ENCODE peak calls at places on chromosomes 2 and 18, in ten cellular contexts. One of them, this sample, is unnamed.

GRCh38 chr18:78739115-78739514 is 240.5 kb upstream of the SALL3 start:
- DNase-seq in H7: no peak
- DNase-seq in brain microvascular endothelial cell: no peak
- DNase-seq in CD8-positive, alpha-beta T cell: no peak
- DNase-seq in ovary: no peak
- DNase-seq in adrenal gland: no peak
- DNase-seq in K562: no peak
- DNase-seq in CD4-positive, alpha-beta memory T cell: no peak
- DNase-seq in prostate gland: no peak
- DNase-seq in spleen: peak; percentile 35
- DNase-seq in this sample: no peak

GRCh38 chr18:56062931-56063330 is 474.9 kb upstream of the TCF4 start:
- DNase-seq in H7: no peak
- DNase-seq in brain microvascular endothelial cell: no peak
- DNase-seq in CD8-positive, alpha-beta T cell: no peak
- DNase-seq in ovary: no peak
- DNase-seq in adrenal gland: no peak
- DNase-seq in K562: no peak
- DNase-seq in CD4-positive, alpha-beta memory T cell: no peak
- DNase-seq in prostate gland: no peak
- DNase-seq in spleen: no peak
- DNase-seq in this sample: no peak

GRCh38 chr2:136985044-136985443 is 219.7 kb downstream of the THSD7B start:
- DNase-seq in H7: no peak
- DNase-seq in brain microvascular endothelial cell: no peak
- DNase-seq in CD8-positive, alpha-beta T cell: no peak
- DNase-seq in ovary: no peak
- DNase-seq in adrenal gland: no peak
- DNase-seq in K562: no peak
- DNase-seq in CD4-positive, alpha-beta memory T cell: no peak
- DNase-seq in prostate gland: no peak
- DNase-seq in spleen: no peak
- DNase-seq in this sample: no peak

GRCh38 chr2:45707034-45707433 is 55.6 kb downstream of the PRKCE start:
- DNase-seq in H7: no peak
- DNase-seq in brain microvascular endothelial cell: no peak
- DNase-seq in CD8-positive, alpha-beta T cell: no peak
- DNase-seq in ovary: no peak
- DNase-seq in adrenal gland: no peak
- DNase-seq in K562: no peak
- DNase-seq in CD4-positive, alpha-beta memory T cell: no peak
- DNase-seq in prostate gland: no peak
- DNase-seq in spleen: no peak
- DNase-seq in this sample: no peak

GRCh38 chr2:74001121-74001520 is 16.4 kb downstream of the TET3 start:
- DNase-seq in H7: no peak
- DNase-seq in brain microvascular endothelial cell: no peak
- DNase-seq in CD8-positive, alpha-beta T cell: no peak
- DNase-seq in ovary: no peak
- DNase-seq in adrenal gland: no peak
- DNase-seq in K562: no peak
- DNase-seq in CD4-positive, alpha-beta memory T cell: no peak
- DNase-seq in prostate gland: no peak
- DNase-seq in spleen: peak; percentile 66
- DNase-seq in this sample: no peak

GRCh38 chr2:60948926-60949579 is 67.7 kb downstream of the REL start:
- DNase-seq in H7: no peak
- DNase-seq in brain microvascular endothelial cell: no peak
- DNase-seq in CD8-positive, alpha-beta T cell: no peak
- DNase-seq in ovary: no peak
- DNase-seq in adrenal gland: no peak
- DNase-seq in K562: no peak
- DNase-seq in CD4-positive, alpha-beta memory T cell: no peak
- DNase-seq in prostate gland: no peak
- DNase-seq in spleen: no peak
- DNase-seq in this sample: no peak

GRCh38 chr2:120897399-120897798 is 161.7 kb downstream of the GLI2 start:
- DNase-seq in H7: no peak
- DNase-seq in brain microvascular endothelial cell: no peak
- DNase-seq in CD8-positive, alpha-beta T cell: no peak
- DNase-seq in ovary: no peak
- DNase-seq in adrenal gland: no peak
- DNase-seq in K562: no peak
- DNase-seq in CD4-positive, alpha-beta memory T cell: no peak
- DNase-seq in prostate gland: no peak
- DNase-seq in spleen: no peak
- DNase-seq in this sample: no peak

GRCh38 chr2:43225788-43226557 is 433 bp downstream of the ZFP36L2 start:
- DNase-seq in H7: no peak
- DNase-seq in brain microvascular endothelial cell: peak; percentile 41
- DNase-seq in CD8-positive, alpha-beta T cell: peak; percentile 47
- DNase-seq in ovary: peak; percentile 78
- DNase-seq in adrenal gland: peak; percentile 63
- DNase-seq in K562: peak; percentile 76
- DNase-seq in CD4-positive, alpha-beta memory T cell: no peak
- DNase-seq in prostate gland: peak; percentile 37
- DNase-seq in spleen: peak; percentile 95
- DNase-seq in this sample: peak; percentile 94

GRCh38 chr2:182717451-182718215 is 1.6 kb downstream of the DNAJC10 start:
- DNase-seq in H7: no peak
- DNase-seq in brain microvascular endothelial cell: no peak
- DNase-seq in CD8-positive, alpha-beta T cell: no peak
- DNase-seq in ovary: no peak
- DNase-seq in adrenal gland: no peak
- DNase-seq in K562: no peak
- DNase-seq in CD4-positive, alpha-beta memory T cell: no peak
- DNase-seq in prostate gland: no peak
- DNase-seq in spleen: no peak
- DNase-seq in this sample: no peak

GRCh38 chr2:170815746-170816498 is 765 bp upstream of the GAD1 start:
- DNase-seq in H7: peak; percentile 92
- DNase-seq in brain microvascular endothelial cell: peak; percentile 33
- DNase-seq in CD8-positive, alpha-beta T cell: no peak
- DNase-seq in ovary: peak; percentile 70
- DNase-seq in adrenal gland: peak; percentile 67
- DNase-seq in K562: peak; percentile 88
- DNase-seq in CD4-positive, alpha-beta memory T cell: peak; percentile 67
- DNase-seq in prostate gland: peak; percentile 64
- DNase-seq in spleen: peak; percentile 81
- DNase-seq in this sample: peak; percentile 79

GRCh38 chr2:100104718-100105677 is 37.4 kb downstream of the AFF3 start:
- DNase-seq in H7: peak; percentile 89
- DNase-seq in brain microvascular endothelial cell: no peak
- DNase-seq in CD8-positive, alpha-beta T cell: no peak
- DNase-seq in ovary: peak; percentile 58
- DNase-seq in adrenal gland: peak; percentile 6
- DNase-seq in K562: no peak
- DNase-seq in CD4-positive, alpha-beta memory T cell: peak; percentile 18
- DNase-seq in prostate gland: no peak
- DNase-seq in spleen: peak; percentile 76
- DNase-seq in this sample: no peak

DNA sequence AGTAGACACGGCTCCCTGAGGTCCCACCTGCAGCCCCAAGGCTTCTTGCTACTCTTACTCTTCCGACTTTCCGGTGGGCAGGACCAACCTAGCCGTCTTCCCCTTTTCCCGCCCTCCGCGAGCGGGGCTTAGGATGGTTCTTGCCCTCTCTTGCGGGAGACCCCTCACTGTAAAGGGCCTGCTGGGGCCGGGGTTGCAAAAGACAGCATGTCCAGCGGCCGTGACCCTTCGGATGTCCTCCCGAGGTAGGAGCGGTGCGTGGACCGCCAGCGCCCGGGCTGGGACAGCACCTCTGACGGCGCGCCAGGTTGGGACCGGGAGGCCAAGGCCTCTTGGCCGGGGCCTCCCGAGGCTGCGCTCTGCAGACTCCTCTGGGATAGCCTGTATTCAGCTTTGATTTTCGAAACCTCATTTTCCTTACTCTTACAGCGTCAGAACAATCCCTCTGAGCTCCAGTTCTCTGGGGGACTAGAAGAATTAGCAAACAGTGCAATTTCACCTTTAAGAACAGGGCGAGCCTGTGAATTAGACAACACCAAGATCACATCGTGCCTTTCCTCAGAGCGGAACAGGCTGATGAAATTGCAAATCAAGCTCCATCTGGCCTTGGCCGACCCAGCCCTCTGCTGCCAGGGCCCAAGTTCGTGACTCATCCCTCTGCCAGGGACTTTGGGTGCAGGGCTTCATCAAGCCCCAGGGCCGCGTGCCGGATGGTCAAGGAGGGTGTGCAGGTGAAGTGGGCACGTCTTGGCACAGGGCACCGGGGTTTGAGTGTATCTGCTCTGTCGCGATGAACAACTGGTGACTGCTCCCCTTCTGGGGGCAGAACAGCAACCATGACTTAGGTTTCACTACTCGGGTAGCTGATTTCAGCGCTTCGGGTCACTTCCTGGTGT is 777 bp downstream of the MOCOS start:
- DNase-seq in H7: peak; percentile 78
- DNase-seq in brain microvascular endothelial cell: no peak
- DNase-seq in CD8-positive, alpha-beta T cell: no peak
- DNase-seq in ovary: peak; percentile 61
- DNase-seq in adrenal gland: peak; percentile 94
- DNase-seq in K562: peak; percentile 38
- DNase-seq in CD4-positive, alpha-beta memory T cell: no peak
- DNase-seq in prostate gland: no peak
- DNase-seq in spleen: peak; percentile 77
- DNase-seq in this sample: peak; percentile 81
- H3K36me3 ChIP-seq in H7: no peaks in the 10 kb centered on the region
- H3K36me3 ChIP-seq in brain microvascular endothelial cell: no peaks in the 10 kb centered on the region
- H3K36me3 ChIP-seq in CD8-positive, alpha-beta T cell: no peaks in the 10 kb centered on the region
- H3K36me3 ChIP-seq in ovary: no peaks in the 10 kb centered on the region
- H3K36me3 ChIP-seq in adrenal gland: no peaks in the 10 kb centered on the region
- H3K36me3 ChIP-seq in K562: peaks cover 14% of the 10 kb centered on the region
- H3K36me3 ChIP-seq in CD4-positive, alpha-beta memory T cell: no peaks in the 10 kb centered on the region
- H3K36me3 ChIP-seq in prostate gland: no peaks in the 10 kb centered on the region
- H3K36me3 ChIP-seq in spleen: no peaks in the 10 kb centered on the region
- H3K36me3 ChIP-seq in this sample: no peaks in the 10 kb centered on the region

GRCh38 chr2:70201831-70202230 is 11.0 kb upstream of the C2orf42 start:
- DNase-seq in H7: no peak
- DNase-seq in brain microvascular endothelial cell: no peak
- DNase-seq in CD8-positive, alpha-beta T cell: no peak
- DNase-seq in ovary: no peak
- DNase-seq in adrenal gland: no peak
- DNase-seq in K562: no peak
- DNase-seq in CD4-positive, alpha-beta memory T cell: no peak
- DNase-seq in prostate gland: no peak
- DNase-seq in spleen: no peak
- DNase-seq in this sample: no peak

GRCh38 chr2:70203086-70203485 is 12.3 kb upstream of the C2orf42 start:
- DNase-seq in H7: no peak
- DNase-seq in brain microvascular endothelial cell: no peak
- DNase-seq in CD8-positive, alpha-beta T cell: no peak
- DNase-seq in ovary: no peak
- DNase-seq in adrenal gland: no peak
- DNase-seq in K562: no peak
- DNase-seq in CD4-positive, alpha-beta memory T cell: no peak
- DNase-seq in prostate gland: no peak
- DNase-seq in spleen: no peak
- DNase-seq in this sample: no peak

GRCh38 chr2:70204452-70204851 is 13.6 kb upstream of the C2orf42 start:
- DNase-seq in H7: no peak
- DNase-seq in brain microvascular endothelial cell: no peak
- DNase-seq in CD8-positive, alpha-beta T cell: no peak
- DNase-seq in ovary: no peak
- DNase-seq in adrenal gland: no peak
- DNase-seq in K562: no peak
- DNase-seq in CD4-positive, alpha-beta memory T cell: no peak
- DNase-seq in prostate gland: no peak
- DNase-seq in spleen: no peak
- DNase-seq in this sample: no peak

GRCh38 chr2:70201225-70201768 is 10.5 kb upstream of the C2orf42 start:
- DNase-seq in H7: no peak
- DNase-seq in brain microvascular endothelial cell: no peak
- DNase-seq in CD8-positive, alpha-beta T cell: no peak
- DNase-seq in ovary: no peak
- DNase-seq in adrenal gland: no peak
- DNase-seq in K562: no peak
- DNase-seq in CD4-positive, alpha-beta memory T cell: no peak
- DNase-seq in prostate gland: no peak
- DNase-seq in spleen: no peak
- DNase-seq in this sample: no peak

GRCh38 chr2:70202236-70202806 is 11.5 kb upstream of the C2orf42 start:
- DNase-seq in H7: no peak
- DNase-seq in brain microvascular endothelial cell: no peak
- DNase-seq in CD8-positive, alpha-beta T cell: no peak
- DNase-seq in ovary: no peak
- DNase-seq in adrenal gland: no peak
- DNase-seq in K562: no peak
- DNase-seq in CD4-positive, alpha-beta memory T cell: no peak
- DNase-seq in prostate gland: no peak
- DNase-seq in spleen: no peak
- DNase-seq in this sample: no peak
- H3K36me3 ChIP-seq in H7: no peaks in the 10 kb centered on the region
- H3K36me3 ChIP-seq in brain microvascular endothelial cell: no peaks in the 10 kb centered on the region
- H3K36me3 ChIP-seq in CD8-positive, alpha-beta T cell: no peaks in the 10 kb centered on the region
- H3K36me3 ChIP-seq in ovary: no peaks in the 10 kb centered on the region
- H3K36me3 ChIP-seq in adrenal gland: no peaks in the 10 kb centered on the region
- H3K36me3 ChIP-seq in K562: no peaks in the 10 kb centered on the region
- H3K36me3 ChIP-seq in CD4-positive, alpha-beta memory T cell: no peaks in the 10 kb centered on the region
- H3K36me3 ChIP-seq in prostate gland: no peaks in the 10 kb centered on the region
- H3K36me3 ChIP-seq in spleen: peaks cover 7% of the 10 kb centered on the region
- H3K36me3 ChIP-seq in this sample: no peaks in the 10 kb centered on the region

DNA sequence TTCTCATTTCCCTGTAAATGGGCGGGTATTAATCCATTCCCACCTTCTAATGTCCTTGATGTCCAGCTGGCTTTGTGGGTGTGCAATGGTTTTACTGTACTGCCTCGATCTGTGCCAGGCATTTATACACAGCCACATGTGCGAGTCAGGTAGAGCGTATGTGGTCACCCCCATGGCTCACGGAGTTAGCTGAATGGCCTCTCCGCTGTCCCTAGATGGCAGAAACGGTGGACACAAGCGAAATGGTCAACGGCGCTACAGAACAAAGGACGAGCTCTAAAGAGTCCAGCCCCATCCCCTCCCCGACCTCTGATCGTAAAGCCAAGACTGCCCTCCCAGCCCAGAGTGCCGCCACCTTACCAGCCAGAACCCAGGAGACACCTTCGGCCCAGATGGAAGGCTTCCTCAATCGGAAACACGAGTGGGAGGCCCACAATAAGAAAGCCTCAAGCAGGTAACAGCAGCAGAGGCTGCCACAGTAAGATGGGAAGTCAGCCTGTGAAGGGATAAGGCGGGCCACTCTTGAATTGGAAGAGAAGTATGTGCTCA is 59.1 kb upstream of the EML6 start:
- DNase-seq in H7: no peak
- DNase-seq in brain microvascular endothelial cell: no peak
- DNase-seq in CD8-positive, alpha-beta T cell: no peak
- DNase-seq in ovary: no peak
- DNase-seq in adrenal gland: no peak
- DNase-seq in K562: no peak
- DNase-seq in CD4-positive, alpha-beta memory T cell: no peak
- DNase-seq in prostate gland: no peak
- DNase-seq in spleen: no peak
- DNase-seq in this sample: no peak
- H3K36me3 ChIP-seq in H7: peaks cover 43% of the 10 kb centered on the region
- H3K36me3 ChIP-seq in brain microvascular endothelial cell: peaks cover 91% of the 10 kb centered on the region
- H3K36me3 ChIP-seq in CD8-positive, alpha-beta T cell: peaks cover 84% of the 10 kb centered on the region
- H3K36me3 ChIP-seq in ovary: no peaks in the 10 kb centered on the region
- H3K36me3 ChIP-seq in adrenal gland: peaks cover 94% of the 10 kb centered on the region
- H3K36me3 ChIP-seq in K562: peaks cover 91% of the 10 kb centered on the region
- H3K36me3 ChIP-seq in CD4-positive, alpha-beta memory T cell: peaks cover 95% of the 10 kb centered on the region
- H3K36me3 ChIP-seq in prostate gland: no peaks in the 10 kb centered on the region
- H3K36me3 ChIP-seq in spleen: peaks cover 100% of the 10 kb centered on the region
- H3K36me3 ChIP-seq in this sample: peaks cover 97% of the 10 kb centered on the region

GRCh38 chr2:24207359-24207758 is 32.5 kb downstream of the FAM228A start:
- DNase-seq in H7: no peak
- DNase-seq in brain microvascular endothelial cell: no peak
- DNase-seq in CD8-positive, alpha-beta T cell: no peak
- DNase-seq in ovary: no peak
- DNase-seq in adrenal gland: no peak
- DNase-seq in K562: no peak
- DNase-seq in CD4-positive, alpha-beta memory T cell: no peak
- DNase-seq in prostate gland: no peak
- DNase-seq in spleen: no peak
- DNase-seq in this sample: no peak
- H3K36me3 ChIP-seq in H7: no peaks in the 10 kb centered on the region
- H3K36me3 ChIP-seq in brain microvascular endothelial cell: peaks cover 6% of the 10 kb centered on the region
- H3K36me3 ChIP-seq in CD8-positive, alpha-beta T cell: peaks cover 50% of the 10 kb centered on the region
- H3K36me3 ChIP-seq in ovary: no peaks in the 10 kb centered on the region
- H3K36me3 ChIP-seq in adrenal gland: peaks cover 81% of the 10 kb centered on the region
- H3K36me3 ChIP-seq in K562: no peaks in the 10 kb centered on the region
- H3K36me3 ChIP-seq in CD4-positive, alpha-beta memory T cell: peaks cover 83% of the 10 kb centered on the region
- H3K36me3 ChIP-seq in prostate gland: peaks cover 5% of the 10 kb centered on the region
- H3K36me3 ChIP-seq in spleen: peaks cover 100% of the 10 kb centered on the region
- H3K36me3 ChIP-seq in this sample: peaks cover 63% of the 10 kb centered on the region